ENCODE peak calls at places on chromosomes 12 and 14, in six cellular contexts. V, I, E, Q, J and W are unnamed samples.

GRCh38 chr12:64064706-64065105 is 157.4 kb downstream of the KICS2 start:
- DNase-seq in V (no peak), I (no peak), E (no peak), Q (no peak), J (no peak), W (no peak)

GRCh38 chr14:99260116-99260515 is 11.9 kb downstream of the BCL11B start:
- DNase-seq in V (no peak), I (no peak), E (no peak), Q (no peak), J (no peak), W (no peak)

GRCh38 chr14:101809671-101810514 is 48.4 kb downstream of the PPP2R5C start:
- DNase-seq in V (peak), I (peak), E (peak), Q (peak), J (peak), W (peak)

GRCh38 chr12:111284709-111285108 is 84.2 kb downstream of the PHETA1 start:
- DNase-seq in V (no peak), I (no peak), E (no peak), Q (no peak), J (no peak), W (no peak)

GRCh38 chr12:6069452-6070093 is 54.9 kb downstream of the VWF start:
- DNase-seq in V (no peak), I (peak), E (no peak), Q (no peak), J (no peak), W (no peak)

GRCh38 chr14:59140441-59140840 is 48.0 kb upstream of the DAAM1 start:
- DNase-seq in V (no peak), I (no peak), E (no peak), Q (no peak), J (no peak), W (no peak)

GRCh38 chr12:78530065-78530765 is 334.4 kb upstream of the SYT1 start:
- DNase-seq in V (no peak), I (no peak), E (no peak), Q (no peak), J (no peak), W (peak)

GRCh38 chr12:16619537-16619936 is 13.6 kb upstream of the LMO3 start:
- DNase-seq in V (no peak), I (no peak), E (no peak), Q (no peak), J (no peak), W (no peak)

GRCh38 chr12:42584539-42585174 is 4.9 kb downstream of the PRICKLE1 start:
- DNase-seq in V (no peak), I (no peak), E (no peak), Q (no peak), J (no peak), W (no peak)

GRCh38 chr14:52351561-52352491 is 37.7 kb downstream of the PTGER2 start:
- DNase-seq in V (no peak), I (no peak), E (no peak), Q (no peak), J (peak), W (no peak)
- TF ChIP-seq CREB1 in V (no peak), I (no peak), E (no peak), Q (no peak), J (no peak), W (no peak)

DNA sequence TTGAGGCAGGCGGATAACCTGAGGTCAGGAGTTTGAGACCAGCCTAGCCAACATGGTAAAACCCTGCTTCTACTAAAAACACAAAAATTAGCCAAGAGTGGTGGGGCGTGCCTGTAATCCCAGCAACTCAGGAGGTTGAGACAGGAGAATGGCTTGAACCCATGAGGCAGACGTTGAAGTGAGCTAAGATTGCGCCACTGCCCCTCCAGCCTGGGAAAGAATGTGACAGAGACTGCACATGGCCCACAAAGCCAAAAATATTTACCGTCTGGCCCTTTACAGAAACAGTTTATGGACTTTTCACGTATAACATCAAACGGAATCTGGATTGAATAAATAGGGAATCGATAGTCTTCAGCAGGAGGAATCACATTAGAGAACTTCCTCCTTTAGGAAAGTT is 3.5 kb downstream of the RSRC2 start:
- DNase-seq in V (no peak), I (no peak), E (peak), Q (no peak), J (no peak), W (no peak)
- TF ChIP-seq CREB1 in V (no peak), I (no peak), E (no peak), Q (no peak), J (no peak), W (no peak)

DNA sequence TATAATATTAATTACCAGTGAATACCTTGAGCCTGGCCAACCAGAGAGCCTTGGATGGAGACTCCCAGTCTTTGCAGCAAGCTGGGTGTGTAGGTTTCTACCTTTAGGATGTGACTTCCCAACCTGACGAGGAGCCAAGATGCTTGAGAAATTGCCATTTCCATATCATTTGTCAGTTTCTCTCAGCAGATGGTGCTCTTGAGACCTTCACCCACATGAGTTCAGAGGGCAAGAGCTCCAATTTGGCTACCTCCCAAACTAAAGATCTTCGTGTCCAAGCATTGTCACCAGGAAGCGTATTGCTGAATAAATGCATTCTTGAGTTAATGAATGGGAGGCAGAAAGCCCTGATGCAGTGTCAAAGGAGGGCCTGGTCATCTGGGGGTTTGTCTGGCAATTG is 106.4 kb upstream of the TBX5 start:
- DNase-seq in V (no peak), I (no peak), E (peak), Q (no peak), J (no peak), W (peak)
- TF ChIP-seq CREB1 in V (no peak), I (no peak), E (no peak), Q (no peak), J (no peak), W (no peak)

GRCh38 chr12:104769207-104769606 is 188.9 kb downstream of the SLC41A2 start:
- DNase-seq in V (no peak), I (no peak), E (no peak), Q (peak), J (no peak), W (peak)

GRCh38 chr12:104763163-104763805 is 194.8 kb downstream of the SLC41A2 start:
- DNase-seq in V (no peak), I (no peak), E (no peak), Q (peak), J (no peak), W (no peak)

GRCh38 chr12:104761091-104761490 is 197.0 kb downstream of the SLC41A2 start:
- DNase-seq in V (no peak), I (no peak), E (no peak), Q (peak), J (no peak), W (peak)

GRCh38 chr12:104768033-104768432 is 190.1 kb downstream of the SLC41A2 start:
- DNase-seq in V (no peak), I (no peak), E (no peak), Q (peak), J (no peak), W (no peak)

DNA sequence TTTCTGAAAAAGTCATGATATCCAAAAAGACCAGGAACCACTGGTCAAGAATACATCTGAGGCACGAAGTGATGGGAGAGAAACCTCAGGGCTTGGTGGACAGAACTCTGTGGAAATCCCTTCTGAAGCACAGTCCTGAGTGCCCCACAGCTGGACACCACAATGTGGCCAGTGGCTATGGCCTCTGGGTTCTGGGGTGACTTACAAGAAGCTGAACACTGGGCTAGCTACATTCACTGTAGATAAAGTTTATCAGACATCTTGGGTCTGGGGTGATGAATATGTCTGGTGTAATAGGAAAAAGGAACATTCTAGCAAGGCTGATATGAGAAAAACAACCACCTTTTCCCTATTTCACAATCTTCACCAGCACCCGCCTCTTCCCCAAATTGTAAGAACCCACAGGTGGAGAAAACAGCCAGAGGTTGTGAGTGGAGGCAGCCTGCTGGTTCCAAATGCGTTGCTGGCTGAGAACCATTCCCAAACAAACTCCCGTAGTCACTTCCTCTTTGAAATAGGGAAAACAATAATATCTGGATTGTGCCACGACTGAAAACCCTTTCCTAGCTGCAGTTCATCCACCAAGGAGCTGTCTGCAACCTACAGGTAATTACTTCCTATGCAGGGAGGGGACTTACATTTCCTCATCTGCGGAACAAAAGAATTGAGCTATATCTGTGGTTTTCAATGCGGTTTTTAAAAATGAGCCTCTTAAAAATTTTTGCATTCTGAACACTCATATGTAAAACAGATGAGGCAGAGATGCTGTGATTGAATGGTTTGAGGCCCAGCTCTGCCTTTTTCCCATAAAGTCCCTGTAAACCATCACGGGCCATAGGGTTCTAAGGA is 193.6 kb downstream of the SLC41A2 start:
- DNase-seq in V (no peak), I (no peak), E (no peak), Q (peak), J (peak), W (no peak)
- TF ChIP-seq CREB1 in V (no peak), I (no peak), E (no peak), Q (no peak), J (no peak), W (no peak)

GRCh38 chr14:77158175-77158908 is 16.8 kb upstream of the ZDHHC22 start:
- DNase-seq in V (peak), I (peak), E (no peak), Q (peak), J (no peak), W (peak)
- TF ChIP-seq CREB1 in V (no peak), I (no peak), E (no peak), Q (no peak), J (no peak), W (no peak)

GRCh38 chr14:90383731-90384542 is 12.9 kb upstream of the CALM1 start:
- DNase-seq in V (peak), I (peak), E (peak), Q (peak), J (no peak), W (peak)
- TF ChIP-seq CREB1 in V (no peak), I (no peak), E (no peak), Q (no peak), J (no peak), W (no peak)

GRCh38 chr12:94109154-94109553 is 39.2 kb upstream of the PLXNC1 start:
- DNase-seq in V (no peak), I (peak), E (no peak), Q (no peak), J (no peak), W (no peak)
- TF ChIP-seq CREB1 in V (no peak), I (no peak), E (no peak), Q (no peak), J (no peak), W (no peak)

GRCh38 chr14:24368562-24369252 is 723 bp downstream of the NFATC4 start:
- DNase-seq in V (peak), I (peak), E (no peak), Q (peak), J (no peak), W (peak)
- TF ChIP-seq CREB1 in V (no peak), I (no peak), E (no peak), Q (peak), J (peak), W (peak)

DNA sequence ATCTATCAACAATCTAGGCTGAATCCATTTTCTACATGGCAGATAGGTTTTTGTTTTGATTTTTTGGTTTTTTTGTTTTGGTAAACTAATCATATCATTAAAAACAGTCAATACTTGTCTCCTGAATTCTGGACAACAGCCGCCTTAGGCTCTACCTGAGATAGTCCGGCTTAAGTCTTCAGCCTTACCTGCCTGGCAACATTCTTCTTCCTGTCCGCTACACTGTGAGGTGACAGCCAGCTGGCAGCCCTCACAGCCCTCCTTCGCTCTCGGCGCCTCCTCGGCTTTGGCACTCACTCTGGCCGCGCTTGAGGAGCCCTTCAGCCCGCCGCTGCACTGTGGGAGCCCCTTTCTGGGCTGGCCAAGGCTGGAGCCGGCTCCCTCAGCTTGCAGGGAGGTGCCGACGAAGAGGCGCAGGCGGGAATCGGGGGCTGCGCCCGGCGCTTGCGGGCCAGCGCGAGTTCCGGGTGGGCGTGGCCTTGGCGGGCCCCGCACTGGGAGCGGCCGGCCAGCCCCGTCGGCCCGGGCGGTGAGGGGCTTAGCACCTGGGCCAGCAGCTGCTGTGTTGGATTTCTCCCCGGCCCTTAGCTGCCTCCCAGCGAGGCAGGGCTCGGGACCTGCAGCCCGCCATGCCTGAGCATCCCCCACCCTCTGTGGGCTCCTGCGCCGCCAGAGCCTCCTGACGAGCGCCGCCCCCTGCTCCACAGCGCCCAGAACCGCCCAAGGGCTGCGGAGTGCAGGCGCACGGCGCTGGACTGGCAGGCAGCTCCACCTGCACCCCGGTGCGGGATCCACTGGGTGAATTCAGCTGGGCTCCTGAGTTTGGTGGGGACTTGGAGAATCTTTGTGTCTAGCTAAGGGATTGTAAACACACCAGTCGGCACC is 49.0 kb downstream of the MDGA2 start:
- DNase-seq in V (no peak), I (no peak), E (no peak), Q (no peak), J (no peak), W (no peak)
- TF ChIP-seq CREB1 in V (no peak), I (no peak), E (no peak), Q (no peak), J (no peak), W (no peak)

GRCh38 chr14:76351941-76352340 is 24.0 kb upstream of the ESRRB start:
- DNase-seq in V (no peak), I (no peak), E (no peak), Q (no peak), J (no peak), W (no peak)

GRCh38 chr14:76349993-76350392 is 25.9 kb upstream of the ESRRB start:
- DNase-seq in V (no peak), I (no peak), E (no peak), Q (no peak), J (no peak), W (no peak)

GRCh38 chr14:76346391-76347160 is 29.4 kb upstream of the ESRRB start:
- DNase-seq in V (no peak), I (no peak), E (peak), Q (no peak), J (peak), W (no peak)

GRCh38 chr14:76350671-76351070 is 25.3 kb upstream of the ESRRB start:
- DNase-seq in V (no peak), I (no peak), E (no peak), Q (no peak), J (no peak), W (no peak)

DNA sequence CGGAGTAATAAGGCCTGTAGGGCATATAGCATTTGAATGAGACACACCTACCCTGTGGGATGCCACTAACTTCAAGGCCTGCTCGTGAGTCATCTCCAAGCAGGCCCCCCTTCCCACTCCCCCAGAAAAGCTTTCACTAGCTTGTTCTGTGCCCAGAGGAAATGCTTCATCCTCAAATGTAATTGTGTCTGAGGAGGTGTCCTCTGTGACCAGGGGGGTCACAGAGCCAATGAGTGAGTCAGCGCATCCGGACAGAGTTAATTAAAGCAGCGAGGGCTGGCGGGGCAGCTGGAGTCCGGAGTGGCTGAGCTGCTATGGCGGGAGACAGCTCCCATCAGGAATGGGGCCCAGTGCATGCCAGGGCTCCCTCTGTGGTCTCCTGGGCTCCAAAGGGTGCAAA is 27.0 kb upstream of the ESRRB start:
- DNase-seq in V (no peak), I (no peak), E (no peak), Q (no peak), J (no peak), W (peak)
- TF ChIP-seq CREB1 in V (no peak), I (no peak), E (no peak), Q (no peak), J (no peak), W (no peak)